ENCODE peak calls at places on chromosome 1, in four cellular contexts. H is tibial nerve, I is 8988T, B is IMR-90. E is an unnamed sample.

GRCh38 chr1:225891229-225891972 is 2.5 kb upstream of the LEFTY1 start:
- DNase-seq in H (no peak), I (no peak), B (no peak), E (no peak)

GRCh38 chr1:171794085-171794484 is 12.6 kb downstream of the METTL13 start:
- DNase-seq in B (peak), H (no peak), I (no peak), E (peak)

GRCh38 chr1:244200596-244200995 is 149.5 kb downstream of the ZBTB18 start:
- DNase-seq in I (no peak), H (no peak), B (no peak), E (no peak)

GRCh38 chr1:233614173-233614742 is 352 bp downstream of the KCNK1 start:
- DNase-seq in H (no peak), B (peak), I (peak), E (peak)

GRCh38 chr1:234731371-234732085 is 121.5 kb upstream of the IRF2BP2 start:
- DNase-seq in B (peak), I (no peak), H (no peak), E (peak)

GRCh38 chr1:111101854-111102642 is 37.8 kb downstream of the DRAM2 start:
- DNase-seq in B (no peak), I (no peak), H (no peak), E (no peak)

GRCh38 chr1:69700770-69701169 is 133.0 kb downstream of the LRRC7 start:
- DNase-seq in I (no peak), B (peak), H (no peak), E (peak)

GRCh38 chr1:245871881-245872280 is 635.2 kb downstream of the SMYD3 start:
- DNase-seq in H (no peak), B (peak), I (no peak), E (peak)

GRCh38 chr1:175742790-175743459 is 470 bp downstream of the TNR start:
- DNase-seq in I (no peak), B (peak), H (no peak), E (peak)

GRCh38 chr1:192225713-192226112 is 67.5 kb downstream of the RGS18 start:
- DNase-seq in H (no peak), B (peak), I (no peak), E (peak)

GRCh38 chr1:35222322-35223108 is 29.6 kb upstream of the SFPQ start:
- DNase-seq in H (no peak), B (peak), I (no peak), E (peak)

GRCh38 chr1:183227963-183228649 is 42.0 kb downstream of the LAMC2 start:
- DNase-seq in H (no peak), I (peak), B (peak), E (peak)

GRCh38 chr1:194151056-194151455 is 964.6 kb upstream of the B3GALT2 start:
- DNase-seq in B (no peak), H (no peak), I (no peak), E (no peak)

GRCh38 chr1:234262754-234263105 is 110.5 kb upstream of the COA6 start:
- DNase-seq in I (no peak), B (peak), H (no peak), E (peak)

GRCh38 chr1:236301080-236301957 is 19.6 kb upstream of the ERO1B start:
- DNase-seq in I (no peak), B (no peak), H (no peak), E (no peak)

GRCh38 chr1:185931438-185931837 is 197.2 kb downstream of the HMCN1 start:
- DNase-seq in I (no peak), H (no peak), B (no peak), E (no peak)

GRCh38 chr1:27872059-27872801 is at the start of gene THEMIS2:
- DNase-seq in H (no peak), I (peak), B (no peak), E (peak)

GRCh38 chr1:75412616-75413015 is 198.3 kb downstream of the SLC44A5 start:
- DNase-seq in B (no peak), I (no peak), H (no peak), E (no peak)

GRCh38 chr1:236154671-236155398 is 12.5 kb downstream of the GPR137B start:
- DNase-seq in H (no peak), B (no peak), I (no peak), E (no peak)